ENCODE peak calls at places on chromosomes 7 and 10, in seven cellular contexts. One of them, this sample, is unnamed.

GRCh38 chr7:71184609-71185008 is 52.7 kb downstream of the GALNT17 start:
- DNase-seq in endodermal cell: no peak
- DNase-seq in choroid plexus epithelial cell: no peak
- DNase-seq in Calu3: no peak
- DNase-seq in sigmoid colon: no peak
- DNase-seq in kidney: no peak
- DNase-seq in fibroblast of the aortic adventitia: no peak
- DNase-seq in this sample: no peak

GRCh38 chr10:14601872-14602725 is 172.6 kb downstream of the FAM107B start:
- DNase-seq in endodermal cell: no peak
- DNase-seq in choroid plexus epithelial cell: peak
- DNase-seq in Calu3: peak
- DNase-seq in sigmoid colon: no peak
- DNase-seq in kidney: peak
- DNase-seq in fibroblast of the aortic adventitia: peak
- DNase-seq in this sample: peak

GRCh38 chr10:99859585-99859984 is 77.1 kb downstream of the ABCC2 start:
- DNase-seq in endodermal cell: peak
- DNase-seq in choroid plexus epithelial cell: peak
- DNase-seq in Calu3: peak
- DNase-seq in sigmoid colon: no peak
- DNase-seq in kidney: no peak
- DNase-seq in fibroblast of the aortic adventitia: no peak
- DNase-seq in this sample: peak

GRCh38 chr7:107742678-107743566 is 1.0 kb upstream of the CBLL1 start:
- DNase-seq in endodermal cell: peak
- DNase-seq in choroid plexus epithelial cell: no peak
- DNase-seq in Calu3: no peak
- DNase-seq in sigmoid colon: peak
- DNase-seq in kidney: peak
- DNase-seq in fibroblast of the aortic adventitia: no peak
- DNase-seq in this sample: no peak

GRCh38 chr10:11164806-11165590 is 147.3 kb downstream of the CELF2 start:
- DNase-seq in endodermal cell: peak
- DNase-seq in choroid plexus epithelial cell: peak
- DNase-seq in Calu3: no peak
- DNase-seq in sigmoid colon: peak
- DNase-seq in kidney: peak
- DNase-seq in fibroblast of the aortic adventitia: peak
- DNase-seq in this sample: peak

GRCh38 chr7:113113912-113114311 is 4.4 kb downstream of the SMIM30 start:
- DNase-seq in endodermal cell: peak
- DNase-seq in choroid plexus epithelial cell: peak
- DNase-seq in Calu3: peak
- DNase-seq in sigmoid colon: no peak
- DNase-seq in kidney: no peak
- DNase-seq in fibroblast of the aortic adventitia: peak
- DNase-seq in this sample: peak

GRCh38 chr7:8125680-8126444 is 136.1 kb downstream of the ICA1 start:
- DNase-seq in endodermal cell: peak
- DNase-seq in choroid plexus epithelial cell: no peak
- DNase-seq in Calu3: no peak
- DNase-seq in sigmoid colon: no peak
- DNase-seq in kidney: peak
- DNase-seq in fibroblast of the aortic adventitia: no peak
- DNase-seq in this sample: no peak

GRCh38 chr10:5618829-5619228 is 47.6 kb downstream of the ASB13 start:
- DNase-seq in endodermal cell: no peak
- DNase-seq in choroid plexus epithelial cell: no peak
- DNase-seq in Calu3: no peak
- DNase-seq in sigmoid colon: peak
- DNase-seq in kidney: peak
- DNase-seq in fibroblast of the aortic adventitia: peak
- DNase-seq in this sample: no peak

GRCh38 chr10:101061814-101062230 is at the start of gene KAZALD1:
- DNase-seq in endodermal cell: no peak
- DNase-seq in choroid plexus epithelial cell: no peak
- DNase-seq in Calu3: no peak
- DNase-seq in sigmoid colon: no peak
- DNase-seq in kidney: no peak
- DNase-seq in fibroblast of the aortic adventitia: no peak
- DNase-seq in this sample: no peak

GRCh38 chr7:74501298-74501697 is 47.6 kb downstream of the GTF2IRD1 start:
- DNase-seq in endodermal cell: no peak
- DNase-seq in choroid plexus epithelial cell: no peak
- DNase-seq in Calu3: no peak
- DNase-seq in sigmoid colon: peak
- DNase-seq in kidney: peak
- DNase-seq in fibroblast of the aortic adventitia: no peak
- DNase-seq in this sample: peak

GRCh38 chr10:22612316-22612715 is 102.1 kb downstream of the PIP4K2A start:
- DNase-seq in endodermal cell: no peak
- DNase-seq in choroid plexus epithelial cell: no peak
- DNase-seq in Calu3: no peak
- DNase-seq in sigmoid colon: no peak
- DNase-seq in kidney: no peak
- DNase-seq in fibroblast of the aortic adventitia: no peak
- DNase-seq in this sample: no peak

GRCh38 chr7:8261711-8262695 is at the start of gene ICA1:
- DNase-seq in endodermal cell: peak
- DNase-seq in choroid plexus epithelial cell: peak
- DNase-seq in Calu3: peak
- DNase-seq in sigmoid colon: peak
- DNase-seq in kidney: peak
- DNase-seq in fibroblast of the aortic adventitia: no peak
- DNase-seq in this sample: peak

GRCh38 chr10:109982812-109983211 is 25.0 kb upstream of the ADD3 start:
- DNase-seq in endodermal cell: no peak
- DNase-seq in choroid plexus epithelial cell: no peak
- DNase-seq in Calu3: no peak
- DNase-seq in sigmoid colon: no peak
- DNase-seq in kidney: no peak
- DNase-seq in fibroblast of the aortic adventitia: peak
- DNase-seq in this sample: no peak

GRCh38 chr10:129690248-129691070 is 223.4 kb downstream of the MGMT start:
- DNase-seq in endodermal cell: peak
- DNase-seq in choroid plexus epithelial cell: no peak
- DNase-seq in Calu3: no peak
- DNase-seq in sigmoid colon: no peak
- DNase-seq in kidney: no peak
- DNase-seq in fibroblast of the aortic adventitia: peak
- DNase-seq in this sample: no peak

GRCh38 chr10:110503528-110504110 is 5.9 kb downstream of the DUSP5 start:
- DNase-seq in endodermal cell: no peak
- DNase-seq in choroid plexus epithelial cell: no peak
- DNase-seq in Calu3: no peak
- DNase-seq in sigmoid colon: peak
- DNase-seq in kidney: no peak
- DNase-seq in fibroblast of the aortic adventitia: no peak
- DNase-seq in this sample: no peak

GRCh38 chr7:90613088-90613498 is 17.0 kb downstream of the CDK14 start:
- DNase-seq in endodermal cell: no peak
- DNase-seq in choroid plexus epithelial cell: peak
- DNase-seq in Calu3: no peak
- DNase-seq in sigmoid colon: no peak
- DNase-seq in kidney: no peak
- DNase-seq in fibroblast of the aortic adventitia: peak
- DNase-seq in this sample: no peak

GRCh38 chr10:14556285-14556956 is 218.3 kb downstream of the FAM107B start:
- DNase-seq in endodermal cell: peak
- DNase-seq in choroid plexus epithelial cell: peak
- DNase-seq in Calu3: peak
- DNase-seq in sigmoid colon: no peak
- DNase-seq in kidney: no peak
- DNase-seq in fibroblast of the aortic adventitia: peak
- DNase-seq in this sample: no peak

GRCh38 chr10:53957401-53957800 is 843.6 kb downstream of the PCDH15 start:
- DNase-seq in endodermal cell: no peak
- DNase-seq in choroid plexus epithelial cell: no peak
- DNase-seq in Calu3: peak
- DNase-seq in sigmoid colon: no peak
- DNase-seq in kidney: no peak
- DNase-seq in fibroblast of the aortic adventitia: no peak
- DNase-seq in this sample: no peak

GRCh38 chr7:18302077-18302476 is 193.5 kb upstream of the HDAC9 start:
- DNase-seq in endodermal cell: no peak
- DNase-seq in choroid plexus epithelial cell: no peak
- DNase-seq in Calu3: no peak
- DNase-seq in sigmoid colon: no peak
- DNase-seq in kidney: no peak
- DNase-seq in fibroblast of the aortic adventitia: no peak
- DNase-seq in this sample: no peak

GRCh38 chr10:132626761-132627735 is 89.5 kb downstream of the INPP5A start:
- DNase-seq in endodermal cell: no peak
- DNase-seq in choroid plexus epithelial cell: no peak
- DNase-seq in Calu3: no peak
- DNase-seq in sigmoid colon: peak
- DNase-seq in kidney: peak
- DNase-seq in fibroblast of the aortic adventitia: no peak
- DNase-seq in this sample: no peak

DNA sequence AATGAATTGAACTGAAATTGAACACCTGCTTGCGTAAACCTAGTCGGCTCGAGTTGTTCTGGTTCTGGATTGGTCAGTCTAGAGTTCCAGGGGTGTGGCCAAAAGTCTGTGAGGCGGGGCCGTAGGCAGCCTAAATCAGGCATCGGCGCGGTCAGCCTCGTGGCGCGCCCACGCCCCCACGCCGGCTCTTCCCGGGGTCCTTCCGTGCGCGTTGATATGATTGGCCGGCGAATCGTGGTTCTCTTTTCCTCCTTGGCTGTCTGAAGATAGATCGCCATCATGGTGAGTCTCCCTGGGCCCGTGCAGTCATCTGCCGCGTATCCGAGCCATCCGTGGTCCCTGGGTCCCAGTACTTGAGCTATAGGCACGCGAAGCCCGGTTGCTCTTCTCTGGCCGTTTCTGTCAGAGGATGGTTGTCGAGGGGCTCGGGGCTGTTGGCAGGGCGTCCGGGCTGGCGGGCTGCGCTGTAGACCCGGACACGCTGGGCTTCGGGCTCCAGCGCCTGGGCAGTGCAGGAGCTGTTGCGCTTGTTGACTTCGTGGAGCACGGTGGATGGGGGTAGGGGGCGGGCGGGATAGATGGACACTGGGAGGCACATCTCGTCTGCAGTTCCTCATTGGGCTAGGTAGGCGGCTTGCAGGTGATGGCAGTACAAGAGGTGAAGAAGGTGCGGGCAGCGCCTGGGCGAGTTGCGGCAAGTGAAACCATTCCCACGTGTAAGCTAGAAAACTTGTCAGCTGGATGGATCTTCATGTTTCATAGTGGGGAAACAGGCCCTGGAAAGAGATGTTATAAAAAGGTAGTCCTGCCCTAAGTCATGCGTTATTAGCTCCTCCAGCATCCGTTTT is at the start of gene RPS24:
- DNase-seq in endodermal cell: peak
- DNase-seq in choroid plexus epithelial cell: peak
- DNase-seq in Calu3: peak
- DNase-seq in sigmoid colon: peak
- DNase-seq in kidney: peak
- DNase-seq in fibroblast of the aortic adventitia: peak
- DNase-seq in this sample: peak
- TF ChIP-seq CTCF in endodermal cell: peak
- TF ChIP-seq CTCF in choroid plexus epithelial cell: no peak
- TF ChIP-seq CTCF in Calu3: no peak
- TF ChIP-seq CTCF in sigmoid colon: no peak
- TF ChIP-seq CTCF in kidney: peak
- TF ChIP-seq CTCF in fibroblast of the aortic adventitia: peak
- TF ChIP-seq CTCF in this sample: no peak

DNA sequence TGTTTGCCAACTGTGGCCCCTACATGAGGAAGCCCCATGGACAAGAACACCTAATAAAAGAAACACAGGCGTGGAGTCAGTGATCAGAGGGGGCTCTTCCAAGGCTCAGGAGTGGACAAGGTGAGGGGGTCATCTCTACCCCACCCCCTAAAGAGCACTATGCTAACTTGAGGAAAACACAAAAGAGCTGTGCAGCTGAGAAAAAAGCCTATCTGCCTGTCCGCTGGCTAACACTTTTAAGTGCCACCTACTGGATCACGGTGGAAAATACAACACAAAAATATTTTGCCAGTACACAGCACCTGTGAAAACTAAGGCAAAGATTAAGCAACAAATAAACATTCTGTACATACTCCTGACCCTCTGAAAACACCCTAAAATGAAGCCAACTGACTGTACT is 53.1 kb upstream of the COBL start:
- DNase-seq in endodermal cell: peak
- DNase-seq in choroid plexus epithelial cell: peak
- DNase-seq in Calu3: peak
- DNase-seq in sigmoid colon: no peak
- DNase-seq in kidney: no peak
- DNase-seq in fibroblast of the aortic adventitia: peak
- DNase-seq in this sample: peak
- TF ChIP-seq CTCF in endodermal cell: peak
- TF ChIP-seq CTCF in choroid plexus epithelial cell: peak
- TF ChIP-seq CTCF in Calu3: peak
- TF ChIP-seq CTCF in sigmoid colon: no peak
- TF ChIP-seq CTCF in kidney: peak
- TF ChIP-seq CTCF in fibroblast of the aortic adventitia: peak
- TF ChIP-seq CTCF in this sample: peak

DNA sequence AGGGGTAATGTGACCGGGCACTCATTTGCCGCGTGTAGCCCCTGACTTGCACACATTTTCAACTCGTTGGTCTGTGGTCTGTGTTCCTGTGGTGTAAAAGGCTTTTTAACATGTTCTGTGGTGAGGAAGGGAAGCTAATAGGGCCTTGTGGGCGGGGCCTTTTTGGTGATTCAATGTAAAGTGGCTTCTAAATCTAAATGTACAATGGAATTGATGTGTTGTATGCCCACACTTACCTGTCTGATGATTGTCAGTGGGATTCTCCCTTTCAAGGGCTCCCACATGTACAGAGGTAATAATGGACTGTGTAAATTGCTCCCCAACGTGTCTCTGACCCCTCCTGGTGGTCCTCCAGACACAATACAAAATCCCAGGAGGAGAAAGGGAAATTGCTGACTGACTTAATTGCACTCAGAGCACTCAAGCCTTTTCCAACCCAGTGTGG is 43.1 kb upstream of the GATAD1 start:
- DNase-seq in endodermal cell: peak
- DNase-seq in choroid plexus epithelial cell: peak
- DNase-seq in Calu3: no peak
- DNase-seq in sigmoid colon: no peak
- DNase-seq in kidney: no peak
- DNase-seq in fibroblast of the aortic adventitia: no peak
- DNase-seq in this sample: no peak
- TF ChIP-seq CTCF in endodermal cell: peak
- TF ChIP-seq CTCF in choroid plexus epithelial cell: peak
- TF ChIP-seq CTCF in Calu3: no peak
- TF ChIP-seq CTCF in sigmoid colon: no peak
- TF ChIP-seq CTCF in kidney: no peak
- TF ChIP-seq CTCF in fibroblast of the aortic adventitia: no peak
- TF ChIP-seq CTCF in this sample: no peak

GRCh38 chr10:93702278-93703001 is at the start of gene FRA10AC1:
- DNase-seq in endodermal cell: peak
- DNase-seq in choroid plexus epithelial cell: peak
- DNase-seq in Calu3: peak
- DNase-seq in sigmoid colon: peak
- DNase-seq in kidney: peak
- DNase-seq in fibroblast of the aortic adventitia: peak
- DNase-seq in this sample: peak
- TF ChIP-seq CTCF in endodermal cell: peak
- TF ChIP-seq CTCF in choroid plexus epithelial cell: peak
- TF ChIP-seq CTCF in Calu3: no peak
- TF ChIP-seq CTCF in sigmoid colon: peak
- TF ChIP-seq CTCF in kidney: peak
- TF ChIP-seq CTCF in fibroblast of the aortic adventitia: peak
- TF ChIP-seq CTCF in this sample: peak

This sample was measured in MCF 10A.